ENCODE peak calls at places on chromosome X, in six cellular contexts. H is ovary, F is nephron progenitor cell, X is lung, D is astrocyte of the spinal cord, S is AG04450. V is an unnamed sample.

GRCh38 chrX:38804481-38805293 is 3.4 kb downstream of the MID1IP1 start:
- DNase-seq in H (peak; percentile 19), F (peak; percentile 26), X (peak; percentile 32), D (no peak), S (no peak), V (peak; percentile 74)

GRCh38 chrX:97898798-97899197 is 1015.1 kb downstream of the RPA4 start:
- DNase-seq in H (no peak), F (no peak), X (no peak), D (peak; percentile 17), S (peak; percentile 13), V (no peak)

GRCh38 chrX:110173192-110174175 is 144.4 kb downstream of the AMMECR1 start:
- DNase-seq in H (peak; percentile 60), F (no peak), X (no peak), D (no peak), S (no peak), V (no peak)

GRCh38 chrX:72100824-72101351 is 30.8 kb downstream of the RTL5 start:
- DNase-seq in H (no peak), F (no peak), X (peak; percentile 46), D (no peak), S (no peak), V (no peak)

GRCh38 chrX:9534686-9535085 is 69.8 kb downstream of the TBL1X start:
- DNase-seq in H (no peak), F (no peak), X (no peak), D (peak; percentile 55), S (no peak), V (no peak)

GRCh38 chrX:152656890-152657289 is 19.2 kb downstream of the GABRQ start:
- DNase-seq in H (no peak), F (no peak), X (no peak), D (no peak), S (no peak), V (peak; percentile 16)

GRCh38 chrX:13334491-13334890 is 14.6 kb upstream of the ATXN3L start:
- DNase-seq in H (no peak), F (no peak), X (no peak), D (no peak), S (no peak), V (no peak)

GRCh38 chrX:130166503-130166777 is 799 bp upstream of the AIFM1 start:
- DNase-seq in H (no peak), F (no peak), X (no peak), D (no peak), S (no peak), V (no peak)

GRCh38 chrX:57677132-57677858 is 2.8 kb downstream of the NLRP2B start:
- DNase-seq in H (no peak), F (no peak), X (no peak), D (no peak), S (no peak), V (no peak)

GRCh38 chrX:75522565-75523411 is at the start of gene ZDHHC15:
- DNase-seq in H (peak; percentile 60), F (peak; percentile 58), X (peak; percentile 65), D (peak; percentile 35), S (no peak), V (peak; percentile 80)

GRCh38 chrX:134679226-134679625 is 21.0 kb upstream of the PLAC1 start:
- DNase-seq in H (no peak), F (no peak), X (no peak), D (peak; percentile 26), S (no peak), V (no peak)

GRCh38 chrX:136586386-136586785 is 54.4 kb downstream of the VGLL1 start:
- DNase-seq in H (no peak), F (no peak), X (no peak), D (peak; percentile 28), S (no peak), V (no peak)

GRCh38 chrX:135112096-135112729 is 8.1 kb downstream of the ETDB start:
- DNase-seq in H (no peak), F (peak; percentile 25), X (no peak), D (peak; percentile 22), S (no peak), V (no peak)

GRCh38 chrX:21943460-21944135 is 3.1 kb downstream of the SMS start:
- DNase-seq in H (no peak), F (no peak), X (no peak), D (peak; percentile 91), S (peak; percentile 39), V (no peak)

GRCh38 chrX:17170973-17171372 is 204.0 kb upstream of the NHS start:
- DNase-seq in H (peak; percentile 71), F (no peak), X (no peak), D (no peak), S (no peak), V (no peak)

GRCh38 chrX:18598413-18598812 is 73.5 kb downstream of the RS1 start:
- DNase-seq in H (no peak), F (no peak), X (no peak), D (no peak), S (no peak), V (no peak)

GRCh38 chrX:53695901-53696300 is 9.4 kb upstream of the HUWE1 start:
- DNase-seq in H (no peak), F (peak; percentile 23), X (no peak), D (no peak), S (no peak), V (no peak)

GRCh38 chrX:130260316-130260715 is 8.4 kb downstream of the ZNF280C start:
- DNase-seq in H (no peak), F (no peak), X (no peak), D (no peak), S (no peak), V (no peak)

GRCh38 chrX:54180403-54180802 is 2.7 kb downstream of the FAM120C start:
- DNase-seq in H (no peak), F (no peak), X (no peak), D (peak; percentile 27), S (no peak), V (no peak)

GRCh38 chrX:13763489-13763888 is 28.9 kb downstream of the OFD1 start:
- DNase-seq in H (no peak), F (no peak), X (no peak), D (no peak), S (no peak), V (no peak)

GRCh38 chrX:41688835-41689234 is at the start of gene GPR34:
- DNase-seq in H (no peak), F (no peak), X (no peak), D (no peak), S (no peak), V (no peak)

GRCh38 chrX:153926863-153927685 is 1.0 kb upstream of the ARHGAP4 start:
- DNase-seq in H (no peak), F (no peak), X (peak; percentile 64), D (no peak), S (no peak), V (no peak)

GRCh38 chrX:32118832-32119231 is 1047.0 kb upstream of the FTHL17 start:
- DNase-seq in H (no peak), F (no peak), X (no peak), D (no peak), S (no peak), V (no peak)

GRCh38 chrX:32116047-32116446 is 1044.2 kb upstream of the FTHL17 start:
- DNase-seq in H (no peak), F (no peak), X (no peak), D (no peak), S (no peak), V (no peak)
- TF ChIP-seq CTCF in H (no peak), F (no peak), X (no peak), D (no peak), S (no peak), V (no peak)

DNA sequence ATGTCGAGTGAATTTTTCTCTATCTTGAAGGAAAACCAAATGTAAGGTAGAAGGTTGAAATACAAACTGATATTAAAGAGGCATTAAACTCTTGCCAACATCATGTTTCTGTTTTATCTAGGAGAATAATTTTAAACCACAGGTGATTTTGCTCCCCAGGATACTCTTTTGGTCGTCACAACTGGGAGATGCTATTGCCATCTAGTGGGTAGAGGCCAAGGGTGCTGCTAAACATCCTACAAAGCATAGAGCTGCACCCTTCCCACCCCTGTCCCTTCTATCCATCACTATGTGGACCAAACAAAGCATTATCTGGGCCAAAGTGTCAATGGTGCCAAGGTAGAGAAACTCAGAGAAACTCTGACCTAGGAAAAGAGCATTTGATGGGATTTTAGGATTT is 154.6 kb upstream of the MAGEB2 start:
- DNase-seq in H (no peak), F (peak; percentile 13), X (no peak), D (peak; percentile 1), S (no peak), V (no peak)
- TF ChIP-seq CTCF in H (no peak), F (peak; percentile 59), X (no peak), D (peak; percentile 49), S (peak; percentile 58), V (no peak)

GRCh38 chrX:49041683-49042529 is 1.3 kb downstream of the TFE3 start:
- DNase-seq in H (no peak), F (no peak), X (no peak), D (peak; percentile 30), S (peak; percentile 29), V (no peak)

GRCh38 chrX:49042581-49043219 is 457 bp downstream of the TFE3 start:
- DNase-seq in H (no peak), F (no peak), X (no peak), D (no peak), S (no peak), V (no peak)

GRCh38 chrX:49040376-49040955 is 2.7 kb downstream of the TFE3 start:
- DNase-seq in H (no peak), F (no peak), X (no peak), D (peak; percentile 4), S (no peak), V (no peak)

GRCh38 chrX:49043987-49044281 is 777 bp upstream of the TFE3 start:
- DNase-seq in H (no peak), F (no peak), X (no peak), D (no peak), S (no peak), V (no peak)

DNA sequence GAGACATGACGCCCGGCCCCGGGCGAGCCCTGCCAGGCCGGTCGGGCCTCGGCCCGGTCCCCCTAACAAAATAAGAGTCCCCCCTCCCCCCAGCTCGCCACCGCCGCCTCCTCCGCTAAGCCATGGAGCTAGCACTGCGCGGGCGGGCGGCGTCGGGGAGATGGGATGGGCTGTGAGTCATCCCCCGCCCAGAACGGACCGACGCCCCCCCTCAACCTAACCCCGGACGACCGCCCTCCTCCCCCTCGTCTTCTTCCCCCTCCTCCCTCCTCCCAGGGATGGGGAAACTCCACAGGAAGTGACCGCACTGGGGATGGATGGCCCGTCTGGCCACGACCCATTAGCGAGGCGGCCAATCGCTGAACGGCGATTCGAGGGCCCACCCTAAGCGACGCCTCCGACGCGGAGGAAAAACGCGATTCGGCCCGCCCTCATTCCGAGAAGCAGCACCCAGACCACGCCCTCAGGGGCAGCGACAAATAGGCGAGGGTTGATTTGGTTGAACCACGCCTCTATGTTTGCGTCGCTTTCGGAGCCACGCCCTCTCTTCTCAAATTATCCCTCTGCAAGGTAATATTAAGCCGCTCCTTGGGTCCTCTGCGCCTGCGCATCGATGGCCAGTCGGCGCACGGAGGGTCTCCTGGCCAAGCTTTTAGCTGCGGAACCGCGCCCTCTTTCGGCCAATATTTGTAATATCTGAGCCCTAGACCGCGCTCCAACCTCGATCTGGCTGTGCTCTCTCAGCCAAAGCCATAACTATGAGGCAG is at the start of gene TFE3:
- DNase-seq in H (peak; percentile 97), F (peak; percentile 95), X (peak; percentile 97), D (peak; percentile 99), S (peak; percentile 97), V (peak; percentile 99)
- TF ChIP-seq CTCF in H (peak; percentile 61), F (peak; percentile 48), X (peak; percentile 47), D (peak; percentile 65), S (peak; percentile 56), V (no peak)

DNA sequence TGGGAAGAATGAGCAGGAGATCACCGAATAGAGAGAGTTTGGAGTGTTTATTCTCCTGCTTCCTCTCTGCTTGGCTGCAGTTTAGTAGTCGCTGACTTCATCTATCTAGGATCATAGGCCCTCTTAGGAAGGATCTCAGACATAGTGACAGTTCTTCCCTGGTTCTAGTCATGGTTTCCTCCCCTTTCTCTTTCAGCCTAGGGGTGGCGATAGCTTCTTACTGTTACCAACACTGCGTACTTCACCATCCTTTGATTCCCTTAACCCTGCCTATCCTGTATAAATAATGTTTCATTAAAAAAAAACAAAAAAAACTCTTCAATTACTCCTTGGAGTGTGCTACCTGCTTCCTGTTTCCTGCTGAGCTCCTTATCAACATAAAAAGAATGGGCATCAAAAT is 103.8 kb downstream of the DDX53 start:
- DNase-seq in H (no peak), F (no peak), X (no peak), D (no peak), S (no peak), V (no peak)
- TF ChIP-seq CTCF in H (no peak), F (no peak), X (no peak), D (no peak), S (no peak), V (no peak)

V was measured in coronary artery.